ENCODE peak calls at places on chromosomes 2 and 18, in four cellular contexts. X is NCI-H1930, G is iris pigment epithelial cell, O is heart left ventricle. I is an unnamed sample.

GRCh38 chr2:41970898-41971660 is 76.7 kb upstream of the PKDCC start:
- DNase-seq in G (peak), O (no peak), X (no peak), I (no peak)

GRCh38 chr2:101295895-101296294 is 12.6 kb downstream of the RNF149 start:
- DNase-seq in G (peak), X (no peak), O (no peak), I (no peak)

GRCh38 chr2:133286326-133286922 is 281.8 kb downstream of the NCKAP5 start:
- DNase-seq in O (no peak), G (peak), X (no peak), I (no peak)

GRCh38 chr2:180015951-180016709 is 9.0 kb upstream of the CWC22 start:
- DNase-seq in X (no peak), G (peak), O (no peak), I (no peak)

GRCh38 chr2:12269041-12269972 is 447.4 kb upstream of the TRIB2 start:
- DNase-seq in G (no peak), X (no peak), O (no peak), I (no peak)

GRCh38 chr2:11540148-11540995 is 6.5 kb downstream of the GREB1 start:
- DNase-seq in X (no peak), O (no peak), G (no peak), I (no peak)

GRCh38 chr2:120210234-120210781 is 12.9 kb downstream of the TMEM185B start:
- DNase-seq in X (no peak), O (no peak), G (no peak), I (no peak)

GRCh38 chr2:216516730-216517350 is 18.2 kb downstream of the RPL37A start:
- DNase-seq in X (peak), O (no peak), G (peak), I (peak)

GRCh38 chr18:49340446-49340845 is 120.0 kb downstream of the DYM start:
- DNase-seq in X (no peak), G (peak), O (no peak), I (no peak)

GRCh38 chr2:217398860-217399259 is 539.0 kb upstream of the TNP1 start:
- DNase-seq in X (no peak), O (peak), G (no peak), I (no peak)

GRCh38 chr2:228426502-228427216 is 245.2 kb upstream of the SPHKAP start:
- DNase-seq in O (no peak), G (no peak), X (no peak), I (no peak)

GRCh38 chr2:85731606-85732005 is 22.2 kb upstream of the ATOH8 start:
- DNase-seq in X (no peak), O (no peak), G (no peak), I (no peak)

GRCh38 chr2:176080540-176081355 is 3.0 kb downstream of the EVX2 start:
- DNase-seq in O (no peak), G (no peak), X (peak), I (no peak)

GRCh38 chr2:226362991-226363390 is 436.6 kb downstream of the IRS1 start:
- DNase-seq in X (no peak), G (peak), O (no peak), I (no peak)

GRCh38 chr2:106990307-106990706 is 104.3 kb upstream of the ST6GAL2 start:
- DNase-seq in X (no peak), O (no peak), G (peak), I (no peak)

GRCh38 chr2:26740890-26741302 is 23.2 kb upstream of the SLC35F6 start:
- DNase-seq in G (peak), O (no peak), X (no peak), I (no peak)